ENCODE peak calls at places on chromosomes 2 and 18, in seven cellular contexts. One of them, this sample, is unnamed.

GRCh38 chr18:54416459-54416858 is 58.8 kb downstream of the C18orf54 start:
- DNase-seq in H1: no peak
- DNase-seq in HepG2: no peak
- DNase-seq in HCT116: no peak
- DNase-seq in K562: no peak
- DNase-seq in GM12878: no peak
- DNase-seq in SK-N-SH: no peak
- DNase-seq in this sample: no peak

GRCh38 chr2:198325359-198325758 is 521.0 kb downstream of the PLCL1 start:
- DNase-seq in H1: no peak
- DNase-seq in K562: no peak
- DNase-seq in HepG2: no peak
- DNase-seq in SK-N-SH: no peak
- DNase-seq in HCT116: no peak
- DNase-seq in GM12878: no peak
- DNase-seq in this sample: no peak

GRCh38 chr2:36485521-36485920 is 112.4 kb downstream of the FEZ2 start:
- DNase-seq in HepG2: no peak
- DNase-seq in K562: no peak
- DNase-seq in HCT116: no peak
- DNase-seq in H1: no peak
- DNase-seq in GM12878: no peak
- DNase-seq in SK-N-SH: no peak
- DNase-seq in this sample: no peak

GRCh38 chr2:11827547-11827946 is 81.1 kb downstream of the LPIN1 start:
- DNase-seq in HCT116: no peak
- DNase-seq in K562: no peak
- DNase-seq in HepG2: no peak
- DNase-seq in GM12878: no peak
- DNase-seq in H1: no peak
- DNase-seq in SK-N-SH: no peak
- DNase-seq in this sample: no peak

GRCh38 chr2:188367164-188367563 is 75.5 kb downstream of the GULP1 start:
- DNase-seq in SK-N-SH: no peak
- DNase-seq in K562: no peak
- DNase-seq in HCT116: no peak
- DNase-seq in H1: no peak
- DNase-seq in HepG2: no peak
- DNase-seq in GM12878: no peak
- DNase-seq in this sample: peak

GRCh38 chr2:84924173-84925106 is 19.0 kb downstream of the TMSB10 start:
- DNase-seq in GM12878: peak
- DNase-seq in K562: peak
- DNase-seq in HCT116: no peak
- DNase-seq in SK-N-SH: no peak
- DNase-seq in H1: no peak
- DNase-seq in HepG2: peak
- DNase-seq in this sample: peak

GRCh38 chr18:12032786-12033642 is 51.7 kb downstream of the IMPA2 start:
- DNase-seq in H1: no peak
- DNase-seq in K562: no peak
- DNase-seq in GM12878: no peak
- DNase-seq in HepG2: no peak
- DNase-seq in HCT116: no peak
- DNase-seq in SK-N-SH: no peak
- DNase-seq in this sample: no peak

GRCh38 chr18:36711813-36712444 is 116.9 kb downstream of the TPGS2 start:
- DNase-seq in K562: no peak
- DNase-seq in H1: no peak
- DNase-seq in SK-N-SH: no peak
- DNase-seq in HCT116: peak
- DNase-seq in HepG2: no peak
- DNase-seq in GM12878: no peak
- DNase-seq in this sample: no peak

GRCh38 chr2:96951125-96951654 is 35.2 kb downstream of the FAM178B start:
- DNase-seq in SK-N-SH: peak
- DNase-seq in GM12878: no peak
- DNase-seq in K562: peak
- DNase-seq in HCT116: peak
- DNase-seq in H1: peak
- DNase-seq in HepG2: peak
- DNase-seq in this sample: peak

GRCh38 chr2:144477943-144478283 is 42.0 kb downstream of the ZEB2 start:
- DNase-seq in HCT116: no peak
- DNase-seq in K562: no peak
- DNase-seq in HepG2: no peak
- DNase-seq in GM12878: no peak
- DNase-seq in SK-N-SH: no peak
- DNase-seq in H1: no peak
- DNase-seq in this sample: no peak

GRCh38 chr2:46000660-46001059 is 296.5 kb upstream of the EPAS1 start:
- DNase-seq in HCT116: no peak
- DNase-seq in SK-N-SH: no peak
- DNase-seq in GM12878: no peak
- DNase-seq in HepG2: no peak
- DNase-seq in K562: no peak
- DNase-seq in H1: no peak
- DNase-seq in this sample: no peak

GRCh38 chr2:189149981-189150380 is 29.6 kb downstream of the COL5A2 start:
- DNase-seq in GM12878: no peak
- DNase-seq in SK-N-SH: no peak
- DNase-seq in HepG2: no peak
- DNase-seq in HCT116: no peak
- DNase-seq in K562: no peak
- DNase-seq in H1: no peak
- DNase-seq in this sample: peak

GRCh38 chr2:47862949-47863348 is 43.3 kb downstream of the FBXO11 start:
- DNase-seq in HCT116: no peak
- DNase-seq in K562: no peak
- DNase-seq in HepG2: no peak
- DNase-seq in H1: no peak
- DNase-seq in GM12878: no peak
- DNase-seq in SK-N-SH: no peak
- DNase-seq in this sample: no peak

GRCh38 chr2:63872571-63873328 is 31.1 kb downstream of the UGP2 start:
- DNase-seq in SK-N-SH: no peak
- DNase-seq in H1: no peak
- DNase-seq in HepG2: no peak
- DNase-seq in HCT116: no peak
- DNase-seq in K562: no peak
- DNase-seq in GM12878: no peak
- DNase-seq in this sample: no peak

GRCh38 chr2:239369631-239370161 is 31.1 kb downstream of the HDAC4 start:
- DNase-seq in H1: no peak
- DNase-seq in HepG2: no peak
- DNase-seq in SK-N-SH: no peak
- DNase-seq in HCT116: no peak
- DNase-seq in GM12878: peak
- DNase-seq in K562: no peak
- DNase-seq in this sample: no peak

GRCh38 chr2:41906325-41906700 is 141.5 kb upstream of the PKDCC start:
- DNase-seq in HCT116: no peak
- DNase-seq in H1: no peak
- DNase-seq in GM12878: no peak
- DNase-seq in K562: no peak
- DNase-seq in HepG2: no peak
- DNase-seq in SK-N-SH: no peak
- DNase-seq in this sample: no peak

GRCh38 chr2:189391201-189391600 is 50.1 kb upstream of the WDR75 start:
- DNase-seq in HCT116: no peak
- DNase-seq in H1: no peak
- DNase-seq in K562: no peak
- DNase-seq in GM12878: no peak
- DNase-seq in HepG2: no peak
- DNase-seq in SK-N-SH: no peak
- DNase-seq in this sample: no peak

GRCh38 chr2:63189026-63189425 is 138.4 kb downstream of the OTX1 start:
- DNase-seq in SK-N-SH: peak
- DNase-seq in K562: peak
- DNase-seq in HepG2: peak
- DNase-seq in H1: peak
- DNase-seq in HCT116: peak
- DNase-seq in GM12878: peak
- DNase-seq in this sample: peak

GRCh38 chr2:234091883-234092282 is 41.4 kb downstream of the SPP2 start:
- DNase-seq in K562: no peak
- DNase-seq in GM12878: no peak
- DNase-seq in HCT116: no peak
- DNase-seq in SK-N-SH: no peak
- DNase-seq in HepG2: no peak
- DNase-seq in H1: no peak
- DNase-seq in this sample: no peak

GRCh38 chr2:27815860-27816438 is 44.4 kb downstream of the MRPL33 start:
- DNase-seq in GM12878: no peak
- DNase-seq in SK-N-SH: peak
- DNase-seq in HCT116: no peak
- DNase-seq in HepG2: no peak
- DNase-seq in H1: no peak
- DNase-seq in K562: no peak
- DNase-seq in this sample: no peak

GRCh38 chr2:213490087-213490486 is 205.8 kb downstream of the SPAG16 start:
- DNase-seq in HCT116: no peak
- DNase-seq in K562: no peak
- DNase-seq in GM12878: no peak
- DNase-seq in HepG2: no peak
- DNase-seq in H1: no peak
- DNase-seq in SK-N-SH: no peak
- DNase-seq in this sample: peak

GRCh38 chr2:213238753-213239591 is 45.3 kb upstream of the SPAG16 start:
- DNase-seq in HepG2: peak
- DNase-seq in K562: no peak
- DNase-seq in GM12878: no peak
- DNase-seq in HCT116: peak
- DNase-seq in H1: no peak
- DNase-seq in SK-N-SH: no peak
- DNase-seq in this sample: no peak

GRCh38 chr2:72155737-72156136 is 8.1 kb upstream of the CYP26B1 start:
- DNase-seq in HCT116: no peak
- DNase-seq in K562: no peak
- DNase-seq in H1: no peak
- DNase-seq in GM12878: no peak
- DNase-seq in HepG2: no peak
- DNase-seq in SK-N-SH: no peak
- DNase-seq in this sample: no peak

GRCh38 chr2:99775585-99775984 is 285.8 kb upstream of the REV1 start:
- DNase-seq in HCT116: no peak
- DNase-seq in SK-N-SH: no peak
- DNase-seq in GM12878: no peak
- DNase-seq in H1: no peak
- DNase-seq in K562: no peak
- DNase-seq in HepG2: no peak
- DNase-seq in this sample: no peak

GRCh38 chr18:10099539-10100140 is 185.8 kb downstream of the VAPA start:
- DNase-seq in HepG2: no peak
- DNase-seq in H1: no peak
- DNase-seq in HCT116: no peak
- DNase-seq in GM12878: no peak
- DNase-seq in SK-N-SH: no peak
- DNase-seq in K562: no peak
- DNase-seq in this sample: no peak

GRCh38 chr2:27021253-27021801 is 11.4 kb upstream of the TMEM214 start:
- DNase-seq in HCT116: no peak
- DNase-seq in SK-N-SH: no peak
- DNase-seq in H1: no peak
- DNase-seq in HepG2: peak
- DNase-seq in GM12878: no peak
- DNase-seq in K562: no peak
- DNase-seq in this sample: no peak

DNA sequence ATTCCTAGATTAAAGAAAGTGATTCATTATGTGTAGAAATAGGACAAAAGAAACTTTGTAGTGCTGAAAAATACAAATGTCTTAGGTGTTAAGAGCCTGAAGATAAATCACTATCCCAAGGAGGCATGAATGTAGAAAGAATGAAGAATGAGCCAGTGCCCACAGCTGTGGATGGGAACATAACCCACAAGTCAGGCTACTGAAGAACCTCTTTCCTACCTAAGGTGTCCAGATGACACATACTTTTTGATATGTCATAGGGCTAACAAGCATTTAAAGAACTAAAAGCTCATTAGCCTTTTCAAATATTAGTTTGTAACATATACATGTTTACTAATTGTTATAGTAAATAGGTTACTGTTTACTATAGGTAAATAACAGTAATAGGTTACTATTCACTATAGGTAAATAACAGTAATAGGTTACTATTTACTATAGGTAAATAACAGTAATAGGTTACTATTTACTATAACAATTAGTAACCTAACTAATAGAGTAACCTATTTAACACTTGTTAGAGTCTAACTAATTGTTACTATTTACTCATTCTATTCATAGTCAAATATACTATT is 275.0 kb upstream of the KYNU start:
- DNase-seq in K562: no peak
- DNase-seq in H1: no peak
- DNase-seq in HepG2: no peak
- DNase-seq in SK-N-SH: no peak
- DNase-seq in GM12878: no peak
- DNase-seq in HCT116: no peak
- DNase-seq in this sample: no peak
- TF ChIP-seq JUND in K562: no peak
- TF ChIP-seq JUND in H1: no peak
- TF ChIP-seq JUND in HepG2: no peak
- TF ChIP-seq JUND in SK-N-SH: no peak
- TF ChIP-seq JUND in GM12878: no peak
- TF ChIP-seq JUND in HCT116: no peak
- TF ChIP-seq JUND in this sample: no peak

GRCh38 chr2:17309741-17310339 is 208.4 kb downstream of the RAD51AP2 start:
- DNase-seq in SK-N-SH: peak
- DNase-seq in HepG2: peak
- DNase-seq in K562: peak
- DNase-seq in GM12878: no peak
- DNase-seq in HCT116: peak
- DNase-seq in H1: peak
- DNase-seq in this sample: peak
- TF ChIP-seq JUND in SK-N-SH: no peak
- TF ChIP-seq JUND in HepG2: no peak
- TF ChIP-seq JUND in K562: no peak
- TF ChIP-seq JUND in GM12878: no peak
- TF ChIP-seq JUND in HCT116: no peak
- TF ChIP-seq JUND in H1: no peak
- TF ChIP-seq JUND in this sample: no peak

GRCh38 chr2:177239934-177240600 is 24.5 kb downstream of the NFE2L2 start:
- DNase-seq in SK-N-SH: no peak
- DNase-seq in HepG2: no peak
- DNase-seq in K562: no peak
- DNase-seq in HCT116: no peak
- DNase-seq in GM12878: peak
- DNase-seq in H1: no peak
- DNase-seq in this sample: peak
- TF ChIP-seq JUND in SK-N-SH: no peak
- TF ChIP-seq JUND in HepG2: no peak
- TF ChIP-seq JUND in K562: no peak
- TF ChIP-seq JUND in HCT116: no peak
- TF ChIP-seq JUND in GM12878: no peak
- TF ChIP-seq JUND in H1: no peak
- TF ChIP-seq JUND in this sample: no peak

GRCh38 chr2:227058888-227059399 is 105.1 kb downstream of the COL4A4 start:
- DNase-seq in K562: no peak
- DNase-seq in HCT116: no peak
- DNase-seq in HepG2: no peak
- DNase-seq in SK-N-SH: no peak
- DNase-seq in GM12878: no peak
- DNase-seq in H1: no peak
- DNase-seq in this sample: no peak

GRCh38 chr2:227052879-227053278 is 111.1 kb downstream of the COL4A4 start:
- DNase-seq in HepG2: no peak
- DNase-seq in SK-N-SH: no peak
- DNase-seq in K562: no peak
- DNase-seq in H1: no peak
- DNase-seq in GM12878: no peak
- DNase-seq in HCT116: no peak
- DNase-seq in this sample: no peak

GRCh38 chr2:227057060-227057459 is 106.9 kb downstream of the COL4A4 start:
- DNase-seq in HepG2: no peak
- DNase-seq in GM12878: no peak
- DNase-seq in HCT116: no peak
- DNase-seq in SK-N-SH: no peak
- DNase-seq in K562: no peak
- DNase-seq in H1: no peak
- DNase-seq in this sample: no peak
- TF ChIP-seq JUND in HepG2: no peak
- TF ChIP-seq JUND in GM12878: no peak
- TF ChIP-seq JUND in HCT116: no peak
- TF ChIP-seq JUND in SK-N-SH: no peak
- TF ChIP-seq JUND in K562: no peak
- TF ChIP-seq JUND in H1: no peak
- TF ChIP-seq JUND in this sample: no peak

This sample was measured in T47D.